ENCODE peak calls at places on chromosomes 5 and 9, in four cellular contexts. Q is NCI-H1694 treated with DMSO at 0.1 percent for 48 hours; G is omental fat pad; C is activated CD4-positive, alpha-beta T cell treated with anti-CD3 and anti-CD28 coated beads, Interleukin-2, amount 10 ng/mL, durations not matched to agents 7 days and 5 days. K is an unnamed sample.

GRCh38 chr5:7794823-7795222 is 56.1 kb downstream of the CFAP90 start:
- DNase-seq in Q (no peak), G (no peak), C (no peak), K (no peak)

GRCh38 chr9:101508203-101508602 is 25.4 kb upstream of the RNF20 start:
- DNase-seq in Q (no peak), G (no peak), C (no peak), K (no peak)

GRCh38 chr5:79069488-79070001 is at the start of the genes BHMT2 and DMGDH:
- DNase-seq in Q (no peak), G (no peak), C (no peak), K (no peak)

GRCh38 chr5:85205430-85205829 is 820.8 kb upstream of the EDIL3 start:
- DNase-seq in Q (no peak), G (no peak), C (no peak), K (no peak)

GRCh38 chr5:134138416-134139376 is 24.2 kb downstream of the TCF7 start:
- DNase-seq in Q (no peak), G (peak), C (no peak), K (no peak)

GRCh38 chr9:133773889-133774655 is 35.9 kb upstream of the SARDH start:
- DNase-seq in Q (no peak), G (no peak), C (no peak), K (no peak)

GRCh38 chr9:19102181-19102630 is 498 bp downstream of the HAUS6 start:
- DNase-seq in Q (no peak), G (no peak), C (peak), K (peak)

GRCh38 chr9:76458903-76459690 is at the start of gene GCNT1:
- DNase-seq in Q (no peak), G (peak), C (peak), K (peak)

GRCh38 chr5:139190125-139190524 is 8.0 kb downstream of the SIL1 start:
- DNase-seq in Q (no peak), G (no peak), C (no peak), K (no peak)

GRCh38 chr5:141100243-141100805 is at the start of gene PCDHB3:
- DNase-seq in Q (no peak), G (peak), C (peak), K (no peak)

GRCh38 chr9:34291423-34291822 is 37.6 kb downstream of the KIF24 start:
- DNase-seq in Q (no peak), G (no peak), C (no peak), K (no peak)

GRCh38 chr9:107087256-107087655 is 195.8 kb upstream of the RAD23B start:
- DNase-seq in Q (no peak), G (no peak), C (no peak), K (no peak)

GRCh38 chr5:157540707-157541451 is 34.7 kb downstream of the ADAM19 start:
- DNase-seq in Q (no peak), G (no peak), C (peak), K (no peak)

GRCh38 chr9:135036861-135037465 is 50.5 kb upstream of the OLFM1 start:
- DNase-seq in Q (no peak), G (no peak), C (no peak), K (no peak)

GRCh38 chr9:131008909-131009618 is at the start of gene LAMC3:
- DNase-seq in Q (peak), G (no peak), C (no peak), K (no peak)

GRCh38 chr5:128844354-128844923 is 120.8 kb upstream of the SLC27A6 start:
- DNase-seq in Q (peak), G (no peak), C (no peak), K (no peak)

GRCh38 chr9:112421771-112422222 is 41.9 kb downstream of the HSDL2 start:
- DNase-seq in Q (no peak), G (no peak), C (no peak), K (no peak)

GRCh38 chr5:144142030-144142825 is 28.2 kb downstream of the YIPF5 start:
- DNase-seq in Q (peak), G (no peak), C (no peak), K (peak)

GRCh38 chr5:128271859-128272446 is 188.4 kb downstream of the SLC12A2 start:
- DNase-seq in Q (no peak), G (no peak), C (no peak), K (no peak)

GRCh38 chr5:74490814-74491213 is 149.7 kb downstream of the ENC1 start:
- DNase-seq in Q (peak), G (no peak), C (no peak), K (no peak)

GRCh38 chr5:132325691-132326090 is 31.5 kb downstream of the SLC22A4 start:
- DNase-seq in Q (no peak), G (no peak), C (no peak), K (no peak)

GRCh38 chr9:4668604-4669003 is 2.3 kb upstream of the SPATA6L start:
- DNase-seq in Q (no peak), G (no peak), C (no peak), K (no peak)

GRCh38 chr9:690517-691111 is 150.9 kb upstream of the DMRT1 start:
- DNase-seq in Q (no peak), G (no peak), C (no peak), K (no peak)

GRCh38 chr9:37994639-37995347 is 74.2 kb downstream of the SHB start:
- DNase-seq in Q (peak), G (no peak), C (peak), K (peak)

GRCh38 chr9:102205251-102205650 is 466.8 kb upstream of the GRIN3A start:
- DNase-seq in Q (no peak), G (no peak), C (no peak), K (no peak)

GRCh38 chr9:75071530-75072122 is 16.3 kb downstream of the NMRK1 start:
- DNase-seq in Q (no peak), G (no peak), C (peak), K (no peak)

GRCh38 chr9:37760416-37761165 is 7.0 kb downstream of the TRMT10B start:
- DNase-seq in Q (no peak), G (no peak), C (no peak), K (no peak)

GRCh38 chr5:100722657-100723056 is 180.4 kb downstream of the ST8SIA4 start:
- DNase-seq in Q (no peak), G (no peak), C (no peak), K (no peak)

GRCh38 chr5:96283589-96283988 is 149.5 kb downstream of the PCSK1 start:
- DNase-seq in Q (no peak), G (no peak), C (no peak), K (no peak)

GRCh38 chr5:127236254-127236653 is 54.3 kb upstream of the MEGF10 start:
- DNase-seq in Q (no peak), G (no peak), C (no peak), K (no peak)

GRCh38 chr9:92612292-92612691 is 57.6 kb downstream of the IPPK start:
- DNase-seq in Q (no peak), G (no peak), C (no peak), K (no peak)

GRCh38 chr5:157513182-157513581 is 53.2 kb downstream of the NIPAL4 start:
- DNase-seq in Q (no peak), G (no peak), C (no peak), K (no peak)

GRCh38 chr5:149452665-149453617 is 73.8 kb upstream of the IL17B start:
- DNase-seq in Q (no peak), G (no peak), C (no peak), K (no peak)

GRCh38 chr5:39713224-39713911 is 288.6 kb upstream of the DAB2 start:
- DNase-seq in Q (no peak), G (no peak), C (no peak), K (no peak)

GRCh38 chr9:104927216-104927911 is 591 bp downstream of the ABCA1 start:
- DNase-seq in Q (no peak), G (no peak), C (peak), K (peak)

GRCh38 chr5:31854181-31854624 is 215.3 kb downstream of the PDZD2 start:
- DNase-seq in Q (no peak), G (peak), C (peak), K (no peak)

GRCh38 chr9:32251539-32251938 is 132.9 kb upstream of the ACO1 start:
- DNase-seq in Q (peak), G (no peak), C (peak), K (peak)

GRCh38 chr9:92290785-92291429 is 2.6 kb downstream of the IARS1 start:
- DNase-seq in Q (no peak), G (no peak), C (no peak), K (no peak)